ENCODE peak calls at places on chromosome 7, in five cellular contexts. C is Peyer's patch; O is mammary epithelial cell; L is foreskin keratinocyte; E is CD8-positive, alpha-beta T cell. H is an unnamed sample. For H3K27me3, the result is how much of the 10 kb centered on the place peaks cover.

GRCh38 chr7:73999664-74000420 is 28.1 kb upstream of the ELN start:
- DNase-seq in C (no peak), O (no peak), L (no peak), E (no peak), H (no peak)

GRCh38 chr7:87507446-87507845 is 32.0 kb upstream of the ABCB4 start:
- DNase-seq in C (no peak), O (no peak), L (no peak), E (no peak), H (no peak)

GRCh38 chr7:101681170-101682007 is 52.3 kb upstream of the MYL10 start:
- DNase-seq in C (no peak), O (peak), L (peak), E (no peak), H (peak)

GRCh38 chr7:16369851-16370250 is 51.5 kb downstream of the CRPPA start:
- DNase-seq in C (no peak), O (no peak), L (no peak), E (no peak), H (no peak)

GRCh38 chr7:39811161-39811614 is 138.9 kb upstream of the CDK13 start:
- DNase-seq in C (no peak), O (peak), L (peak), E (no peak), H (no peak)

GRCh38 chr7:66296001-66296521 is 90.9 kb downstream of the TPST1 start:
- DNase-seq in C (no peak), O (no peak), L (no peak), E (no peak), H (no peak)

GRCh38 chr7:102860351-102860811 is 52.4 kb upstream of the LRRC17 start:
- DNase-seq in C (no peak), O (peak), L (peak), E (no peak), H (peak)

GRCh38 chr7:4030346-4030745 is 651.7 kb upstream of the FOXK1 start:
- DNase-seq in C (no peak), O (no peak), L (no peak), E (no peak), H (no peak)

GRCh38 chr7:142024547-142024946 is 28.9 kb downstream of the MGAM start:
- DNase-seq in C (no peak), O (peak), L (peak), E (no peak), H (no peak)

GRCh38 chr7:139602143-139602722 is 78.7 kb downstream of the CLEC2L start:
- DNase-seq in C (no peak), O (peak), L (no peak), E (no peak), H (peak)

GRCh38 chr7:77702451-77703219 is 6.4 kb downstream of the RSBN1L start:
- DNase-seq in C (no peak), O (no peak), L (no peak), E (no peak), H (no peak)

GRCh38 chr7:134368851-134369533 is 52.3 kb upstream of the SLC35B4 start:
- DNase-seq in C (no peak), O (peak), L (peak), E (no peak), H (peak)

GRCh38 chr7:68073701-68074100 is 1077.1 kb downstream of the TYW1 start:
- DNase-seq in C (no peak), O (no peak), L (no peak), E (no peak), H (no peak)

GRCh38 chr7:80611779-80612178 is 26.7 kb upstream of the CD36 start:
- DNase-seq in C (peak), O (peak), L (no peak), E (no peak), H (peak)

GRCh38 chr7:47180268-47180826 is 401.6 kb downstream of the TNS3 start:
- DNase-seq in C (no peak), O (peak), L (peak), E (no peak), H (peak)

GRCh38 chr7:94266278-94266677 is 128.4 kb upstream of the COL1A2 start:
- DNase-seq in C (no peak), O (peak), L (no peak), E (no peak), H (peak)

GRCh38 chr7:128919881-128920789 is 9.6 kb upstream of the KCP start:
- DNase-seq in C (peak), O (no peak), L (no peak), E (no peak), H (no peak)

GRCh38 chr7:33874943-33875342 is 30.4 kb upstream of the BMPER start:
- DNase-seq in C (no peak), O (no peak), L (no peak), E (no peak), H (no peak)

GRCh38 chr7:101357433-101357832 is 5.2 kb upstream of the COL26A1 start:
- DNase-seq in C (no peak), O (no peak), L (no peak), E (no peak), H (no peak)

GRCh38 chr7:47495269-47495875 is 86.5 kb downstream of the TNS3 start:
- DNase-seq in C (no peak), O (no peak), L (no peak), E (no peak), H (no peak)

GRCh38 chr7:35670856-35671569 is 23.9 kb downstream of the HERPUD2 start:
- DNase-seq in C (no peak), O (no peak), L (no peak), E (no peak), H (no peak)

GRCh38 chr7:107563761-107564552 is at the start of the genes COG5 and DUS4L:
- DNase-seq in C (peak), O (peak), L (peak), E (peak), H (peak)

GRCh38 chr7:138979226-138979979 is 1.8 kb downstream of the KIAA1549 start:
- DNase-seq in C (no peak), O (peak), L (no peak), E (no peak), H (no peak)

GRCh38 chr7:50558380-50559051 is 6.7 kb downstream of the DDC start:
- DNase-seq in C (no peak), O (no peak), L (no peak), E (no peak), H (peak)

GRCh38 chr7:50556247-50556976 is 8.8 kb downstream of the DDC start:
- DNase-seq in C (peak), O (no peak), L (no peak), E (no peak), H (peak)

GRCh38 chr7:50554923-50555322 is 10.3 kb downstream of the DDC start:
- DNase-seq in C (no peak), O (no peak), L (no peak), E (no peak), H (no peak)

GRCh38 chr7:50555594-50556140 is 9.5 kb downstream of the DDC start:
- DNase-seq in C (no peak), O (no peak), L (no peak), E (no peak), H (no peak)

DNA sequence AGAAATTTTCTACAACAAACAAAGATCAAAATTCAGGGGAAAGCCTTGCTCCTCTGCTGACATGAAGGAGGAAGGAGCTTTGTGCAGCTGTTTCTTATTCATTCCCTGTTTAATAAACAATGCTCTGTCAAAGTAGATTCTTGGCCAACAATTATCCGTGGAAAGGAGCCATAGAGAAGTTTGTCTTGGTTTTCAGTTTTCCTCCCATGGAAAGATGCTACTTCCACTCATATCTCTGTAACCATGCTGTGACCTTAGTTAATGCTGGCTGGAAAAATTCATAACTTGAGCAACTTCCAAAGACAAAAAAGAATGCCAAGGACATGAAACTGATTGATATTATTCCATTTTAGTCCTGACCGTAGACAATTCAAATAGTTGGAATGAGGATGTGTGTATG is 8.1 kb downstream of the DDC start:
- DNase-seq in C (no peak), O (no peak), L (no peak), E (no peak), H (no peak)
- H3K27me3 ChIP-seq in C (under half), O (under half), L (half or more), E (under half), H (under half)

DNA sequence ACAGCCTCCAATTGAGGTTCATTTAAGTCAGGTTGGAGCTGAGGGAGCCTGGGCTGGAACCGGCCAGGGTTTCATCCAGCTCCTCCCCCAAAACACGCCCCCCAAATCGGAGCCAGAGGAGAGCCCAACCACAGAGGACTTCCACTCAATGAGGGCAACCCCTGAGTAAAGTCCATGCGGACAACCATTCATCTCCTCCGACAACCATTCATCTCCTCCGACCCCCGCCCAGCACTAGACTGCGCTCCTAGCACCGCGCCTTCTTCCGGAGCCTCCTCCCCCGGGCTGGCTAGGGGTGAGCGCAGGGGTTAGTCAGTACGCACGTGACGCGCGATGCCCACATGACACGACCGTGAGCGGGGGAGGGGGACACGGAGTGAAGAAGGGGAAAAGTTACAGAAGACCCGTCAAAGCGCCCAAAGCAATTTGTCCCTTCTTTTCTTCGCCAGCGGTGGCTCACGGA is 1.4 kb downstream of the MAGI2 start:
- DNase-seq in C (peak), O (peak), L (peak), E (no peak), H (peak)
- H3K27me3 ChIP-seq in C (under half), O (under half), L (under half), E (under half), H (under half)

GRCh38 chr7:121330053-121330833 is 1.4 kb downstream of the WNT16 start:
- DNase-seq in C (peak), O (no peak), L (no peak), E (no peak), H (no peak)
- H3K27me3 ChIP-seq in C (under half), O (under half), L (half or more), E (under half), H (half or more)

GRCh38 chr7:26659121-26659520 is 205.3 kb downstream of the SKAP2 start:
- DNase-seq in C (no peak), O (no peak), L (no peak), E (no peak), H (no peak)
- H3K27me3 ChIP-seq in C (under half), O (under half), L (under half), E (under half), H (under half)

GRCh38 chr7:1229334-1229935 is 3.2 kb upstream of the UNCX start:
- DNase-seq in C (no peak), O (no peak), L (no peak), E (no peak), H (no peak)
- H3K27me3 ChIP-seq in C (half or more), O (half or more), L (half or more), E (half or more), H (half or more)